ENCODE peak calls at places on chromosome 2, in ten cellular contexts. S is glomerular endothelial cell, M is AG20443, B is GM04503, R is non-pigmented ciliary epithelial cell, U is NCI-H2107, I is retinal pigment epithelial cell, A is tibial nerve, W is pancreas, C is HuH-7. Y is an unnamed sample.
A peak's percentile ranks its signal among the peaks of the same experiment; 100 is the strongest.

GRCh38 chr2:148402786-148403185 is 241.8 kb upstream of the EPC2 start:
- DNase-seq in C (no peak), R (no peak), U (no peak), A (no peak), W (no peak), S (no peak), B (no peak), M (no peak), I (no peak), Y (no peak)

GRCh38 chr2:45301307-45302010 is 292.2 kb upstream of the SIX2 start:
- DNase-seq in C (no peak), U (no peak), I (no peak), A (no peak), M (no peak), W (no peak), B (no peak), S (no peak), R (no peak), Y (peak; percentile 17)

GRCh38 chr2:120559401-120559800 is 176.3 kb upstream of the GLI2 start:
- DNase-seq in A (no peak), I (peak; percentile 100), R (peak; percentile 99), C (no peak), S (no peak), B (peak; percentile 99), M (peak; percentile 86), U (no peak), W (no peak), Y (no peak)

GRCh38 chr2:62208758-62209114 is 12.8 kb downstream of the B3GNT2 start:
- DNase-seq in W (no peak), I (no peak), M (no peak), S (no peak), C (no peak), R (no peak), U (no peak), A (no peak), B (no peak), Y (no peak)

GRCh38 chr2:10431797-10432196 is 16.3 kb downstream of the ODC1 start:
- DNase-seq in W (peak; percentile 42), I (no peak), M (no peak), U (no peak), S (no peak), C (no peak), A (no peak), R (no peak), B (no peak), Y (no peak)

GRCh38 chr2:168220971-168221819 is 26.2 kb downstream of the STK39 start:
- DNase-seq in B (no peak), W (no peak), U (no peak), R (no peak), A (no peak), M (no peak), S (peak; percentile 73), I (no peak), C (no peak), Y (no peak)

GRCh38 chr2:202782930-202783558 is 88.5 kb downstream of the ICA1L start:
- DNase-seq in C (no peak), W (no peak), M (no peak), I (no peak), R (no peak), U (no peak), S (no peak), A (no peak), B (no peak), Y (no peak)

GRCh38 chr2:223971-224760 is 39.7 kb downstream of the SH3YL1 start:
- DNase-seq in A (no peak), C (no peak), U (no peak), R (no peak), I (no peak), M (no peak), S (no peak), B (no peak), W (no peak), Y (no peak)

GRCh38 chr2:44843086-44843485 is 98.4 kb upstream of the SIX3 start:
- DNase-seq in S (no peak), R (no peak), B (no peak), I (no peak), W (no peak), M (no peak), A (no peak), U (no peak), C (no peak), Y (no peak)

GRCh38 chr2:134782792-134783191 is 55.6 kb upstream of the ACMSD start:
- DNase-seq in C (peak; percentile 52), M (no peak), S (no peak), W (no peak), A (no peak), B (no peak), R (no peak), U (no peak), I (no peak), Y (no peak)

GRCh38 chr2:73293534-73294171 is at the start of gene EGR4:
- DNase-seq in U (peak; percentile 77), W (peak; percentile 77), S (no peak), M (peak; percentile 91), I (no peak), C (peak; percentile 82), B (no peak), R (peak; percentile 17), A (no peak), Y (peak; percentile 48)

GRCh38 chr2:30315391-30316055 is 84.2 kb downstream of the LBH start:
- DNase-seq in S (no peak), U (no peak), I (no peak), W (no peak), B (no peak), M (no peak), C (no peak), R (no peak), A (no peak), Y (no peak)

GRCh38 chr2:232438951-232439757 is 16.8 kb upstream of the ALPI start:
- DNase-seq in C (no peak), M (no peak), A (no peak), B (no peak), S (no peak), W (peak; percentile 65), R (no peak), I (no peak), U (no peak), Y (no peak)

GRCh38 chr2:118974103-118974911 is 32.3 kb downstream of the MARCO start:
- DNase-seq in B (peak; percentile 39), A (no peak), C (no peak), W (no peak), R (no peak), M (peak; percentile 85), I (no peak), U (no peak), S (no peak), Y (no peak)

GRCh38 chr2:223058952-223059716 is 7.1 kb downstream of the KCNE4 start:
- DNase-seq in U (no peak), W (no peak), C (no peak), A (no peak), S (no peak), B (no peak), I (no peak), M (no peak), R (no peak), Y (peak; percentile 11)

GRCh38 chr2:188788621-188789020 is 185.6 kb upstream of the COL3A1 start:
- DNase-seq in I (no peak), A (peak; percentile 61), S (no peak), B (no peak), W (no peak), R (no peak), U (no peak), M (peak; percentile 49), C (no peak), Y (no peak)

GRCh38 chr2:149661844-149662243 is 74.3 kb upstream of the MMADHC start:
- DNase-seq in I (peak; percentile 55), W (no peak), S (no peak), B (no peak), U (no peak), C (no peak), M (peak; percentile 20), R (peak; percentile 63), A (no peak), Y (no peak)

GRCh38 chr2:121858406-121858805 is 103.0 kb downstream of the TSN start:
- DNase-seq in B (peak; percentile 5), U (no peak), M (no peak), I (peak; percentile 11), C (no peak), W (no peak), S (no peak), R (no peak), A (no peak), Y (no peak)

GRCh38 chr2:20992201-20992711 is 51.6 kb downstream of the APOB start:
- DNase-seq in W (no peak), I (peak; percentile 11), S (no peak), U (no peak), B (peak; percentile 5), A (no peak), C (no peak), R (peak; percentile 19), M (peak; percentile 63), Y (no peak)

GRCh38 chr2:74199871-74200305 is 1.5 kb downstream of the MTHFD2 start:
- DNase-seq in I (no peak), A (no peak), B (no peak), M (no peak), U (no peak), W (no peak), S (no peak), R (no peak), C (no peak), Y (no peak)

GRCh38 chr2:15334650-15335326 is 226.3 kb downstream of the NBAS start:
- DNase-seq in U (peak; percentile 62), W (no peak), B (peak; percentile 22), A (no peak), I (no peak), S (no peak), C (no peak), R (peak; percentile 27), M (peak; percentile 23), Y (no peak)

GRCh38 chr2:56523815-56524214 is 340.0 kb downstream of the CCDC85A start:
- DNase-seq in A (no peak), R (no peak), B (no peak), W (no peak), I (no peak), C (no peak), S (no peak), U (no peak), M (no peak), Y (no peak)

GRCh38 chr2:176768185-176768584 is 444.4 kb upstream of the HNRNPA3 start:
- DNase-seq in M (no peak), U (no peak), I (no peak), R (no peak), A (no peak), W (peak; percentile 74), S (no peak), B (no peak), C (no peak), Y (no peak)

GRCh38 chr2:27792759-27793158 is 21.2 kb downstream of the MRPL33 start:
- DNase-seq in W (no peak), C (no peak), S (no peak), R (no peak), U (no peak), M (no peak), I (no peak), A (no peak), B (no peak), Y (no peak)

GRCh38 chr2:73031095-73031678 is 40.3 kb downstream of the SFXN5 start:
- DNase-seq in C (no peak), W (no peak), M (no peak), B (no peak), S (no peak), I (no peak), U (no peak), A (no peak), R (no peak), Y (no peak)

GRCh38 chr2:37026050-37026449 is 58.1 kb downstream of the HEATR5B start:
- DNase-seq in M (no peak), W (no peak), S (no peak), I (no peak), A (no peak), U (no peak), B (no peak), C (peak; percentile 4), R (no peak), Y (no peak)

GRCh38 chr2:39659765-39660611 is 5.7 kb upstream of the TMEM178A start:
- DNase-seq in R (no peak), W (no peak), I (no peak), M (no peak), B (no peak), U (no peak), A (no peak), C (no peak), S (no peak), Y (no peak)

GRCh38 chr2:177265386-177265690 is 811 bp upstream of the NFE2L2 start:
- DNase-seq in R (no peak), U (no peak), A (peak; percentile 41), B (no peak), S (no peak), C (no peak), I (no peak), M (no peak), W (no peak), Y (peak; percentile 31)

Y was measured in NCI-H1694.